ENCODE peak calls at places on chromosome 20, in seven cellular contexts. One of them, this sample, is unnamed.

GRCh38 chr20:41927189-41927588 is 309.0 kb upstream of the CHD6 start:
- DNase-seq in OCI-LY7: no peak
- DNase-seq in Right ventricle myocardium inferior: no peak
- DNase-seq in T-helper 1 cell: no peak
- DNase-seq in T1000: no peak
- DNase-seq in AG20443: no peak
- DNase-seq in RCC 7860: no peak
- DNase-seq in this sample: no peak

GRCh38 chr20:19692685-19693119 is 65.4 kb upstream of the RIN2 start:
- DNase-seq in OCI-LY7: peak
- DNase-seq in Right ventricle myocardium inferior: peak
- DNase-seq in T-helper 1 cell: peak
- DNase-seq in T1000: peak
- DNase-seq in AG20443: peak
- DNase-seq in RCC 7860: peak
- DNase-seq in this sample: peak

GRCh38 chr20:10304474-10305046 is 85.9 kb downstream of the SNAP25 start:
- DNase-seq in OCI-LY7: no peak
- DNase-seq in Right ventricle myocardium inferior: no peak
- DNase-seq in T-helper 1 cell: no peak
- DNase-seq in T1000: no peak
- DNase-seq in AG20443: no peak
- DNase-seq in RCC 7860: no peak
- DNase-seq in this sample: no peak

GRCh38 chr20:44954198-44954597 is 6.0 kb downstream of the TOMM34 start:
- DNase-seq in OCI-LY7: no peak
- DNase-seq in Right ventricle myocardium inferior: no peak
- DNase-seq in T-helper 1 cell: no peak
- DNase-seq in T1000: no peak
- DNase-seq in AG20443: no peak
- DNase-seq in RCC 7860: no peak
- DNase-seq in this sample: no peak

GRCh38 chr20:50363027-50363426 is 147.2 kb upstream of the PTPN1 start:
- DNase-seq in OCI-LY7: no peak
- DNase-seq in Right ventricle myocardium inferior: no peak
- DNase-seq in T-helper 1 cell: no peak
- DNase-seq in T1000: no peak
- DNase-seq in AG20443: no peak
- DNase-seq in RCC 7860: no peak
- DNase-seq in this sample: no peak

GRCh38 chr20:5652626-5653573 is 97.3 kb upstream of the SHLD1 start:
- DNase-seq in OCI-LY7: peak
- DNase-seq in Right ventricle myocardium inferior: no peak
- DNase-seq in T-helper 1 cell: peak
- DNase-seq in T1000: no peak
- DNase-seq in AG20443: no peak
- DNase-seq in RCC 7860: no peak
- DNase-seq in this sample: no peak

GRCh38 chr20:1860446-1860845 is 34.8 kb upstream of the SIRPA start:
- DNase-seq in OCI-LY7: no peak
- DNase-seq in Right ventricle myocardium inferior: no peak
- DNase-seq in T-helper 1 cell: no peak
- DNase-seq in T1000: no peak
- DNase-seq in AG20443: peak
- DNase-seq in RCC 7860: peak
- DNase-seq in this sample: no peak

GRCh38 chr20:36487069-36487468 is 54.2 kb upstream of the MYL9 start:
- DNase-seq in OCI-LY7: no peak
- DNase-seq in Right ventricle myocardium inferior: no peak
- DNase-seq in T-helper 1 cell: no peak
- DNase-seq in T1000: no peak
- DNase-seq in AG20443: no peak
- DNase-seq in RCC 7860: no peak
- DNase-seq in this sample: no peak

GRCh38 chr20:23340524-23340923 is 10.1 kb upstream of the NXT1 start:
- DNase-seq in OCI-LY7: peak
- DNase-seq in Right ventricle myocardium inferior: peak
- DNase-seq in T-helper 1 cell: no peak
- DNase-seq in T1000: no peak
- DNase-seq in AG20443: peak
- DNase-seq in RCC 7860: peak
- DNase-seq in this sample: peak

GRCh38 chr20:23628402-23629016 is 9.2 kb downstream of the CST3 start:
- DNase-seq in OCI-LY7: no peak
- DNase-seq in Right ventricle myocardium inferior: no peak
- DNase-seq in T-helper 1 cell: no peak
- DNase-seq in T1000: no peak
- DNase-seq in AG20443: no peak
- DNase-seq in RCC 7860: no peak
- DNase-seq in this sample: no peak

GRCh38 chr20:1757606-1758507 is 100.3 kb upstream of the SIRPG start:
- DNase-seq in OCI-LY7: no peak
- DNase-seq in Right ventricle myocardium inferior: no peak
- DNase-seq in T-helper 1 cell: no peak
- DNase-seq in T1000: no peak
- DNase-seq in AG20443: no peak
- DNase-seq in RCC 7860: no peak
- DNase-seq in this sample: no peak

GRCh38 chr20:4513720-4514119 is 208.0 kb upstream of the PRND start:
- DNase-seq in OCI-LY7: no peak
- DNase-seq in Right ventricle myocardium inferior: no peak
- DNase-seq in T-helper 1 cell: no peak
- DNase-seq in T1000: no peak
- DNase-seq in AG20443: no peak
- DNase-seq in RCC 7860: peak
- DNase-seq in this sample: no peak

GRCh38 chr20:54067606-54068174 is 2.7 kb downstream of the BCAS1 start:
- DNase-seq in OCI-LY7: no peak
- DNase-seq in Right ventricle myocardium inferior: no peak
- DNase-seq in T-helper 1 cell: peak
- DNase-seq in T1000: peak
- DNase-seq in AG20443: peak
- DNase-seq in RCC 7860: peak
- DNase-seq in this sample: no peak

GRCh38 chr20:32203556-32204484 is 3.7 kb downstream of the PLAGL2 start:
- DNase-seq in OCI-LY7: no peak
- DNase-seq in Right ventricle myocardium inferior: no peak
- DNase-seq in T-helper 1 cell: peak
- DNase-seq in T1000: no peak
- DNase-seq in AG20443: no peak
- DNase-seq in RCC 7860: no peak
- DNase-seq in this sample: peak

GRCh38 chr20:40416274-40416673 is 272.8 kb downstream of the MAFB start:
- DNase-seq in OCI-LY7: no peak
- DNase-seq in Right ventricle myocardium inferior: no peak
- DNase-seq in T-helper 1 cell: no peak
- DNase-seq in T1000: peak
- DNase-seq in AG20443: no peak
- DNase-seq in RCC 7860: no peak
- DNase-seq in this sample: no peak